ENCODE peak calls at places on chromosome 3, in four cellular contexts. R is germinal center, L is substantia nigra, W is brain microvascular endothelial cell. A is an unnamed sample.

GRCh38 chr3:60758169-60758568 is 493.1 kb downstream of the FHIT start:
- DNase-seq in R (no peak), L (no peak), W (no peak), A (no peak)

GRCh38 chr3:38988955-38989354 is 62.8 kb downstream of the SCN11A start:
- DNase-seq in R (no peak), L (no peak), W (no peak), A (no peak)

GRCh38 chr3:37129871-37130270 is 44.5 kb downstream of the LRRFIP2 start:
- DNase-seq in R (no peak), L (no peak), W (no peak), A (no peak)

GRCh38 chr3:147360936-147361670 is 45.2 kb downstream of the ZIC4 start:
- DNase-seq in R (no peak), L (no peak), W (peak), A (no peak)

GRCh38 chr3:78022232-78022631 is 982.3 kb downstream of the ROBO2 start:
- DNase-seq in R (no peak), L (no peak), W (no peak), A (no peak)

GRCh38 chr3:55554621-55555020 is 67.5 kb upstream of the WNT5A start:
- DNase-seq in R (no peak), L (no peak), W (no peak), A (no peak)

GRCh38 chr3:192917508-192918274 is at the start of gene MB21D2:
- DNase-seq in R (peak), L (peak), W (peak), A (peak)

GRCh38 chr3:100992086-100993033 is 861 bp downstream of the ABI3BP start:
- DNase-seq in R (no peak), L (no peak), W (peak), A (peak)

GRCh38 chr3:13019243-13019701 is 54.0 kb downstream of the IQSEC1 start:
- DNase-seq in R (no peak), L (no peak), W (peak), A (no peak)

GRCh38 chr3:66396888-66397287 is 103.9 kb downstream of the LRIG1 start:
- DNase-seq in R (no peak), L (no peak), W (no peak), A (no peak)

GRCh38 chr3:115862824-115863223 is 239.5 kb downstream of the GAP43 start:
- DNase-seq in R (no peak), L (no peak), W (no peak), A (no peak)

GRCh38 chr3:143266936-143267335 is 147.4 kb downstream of the CHST2 start:
- DNase-seq in R (peak), L (no peak), W (no peak), A (no peak)

GRCh38 chr3:54087581-54088410 is 34.6 kb upstream of the CACNA2D3 start:
- DNase-seq in R (peak), L (no peak), W (no peak), A (no peak)

GRCh38 chr3:111715911-111716523 is 120.9 kb upstream of the ZBED2 start:
- DNase-seq in R (peak), L (no peak), W (peak), A (no peak)

GRCh38 chr3:70857926-70858325 is 545.5 kb upstream of the MDFIC2 start:
- DNase-seq in R (no peak), L (no peak), W (no peak), A (no peak)

GRCh38 chr3:117526485-117527079 is 817.0 kb downstream of the TUSC7 start:
- DNase-seq in R (peak), L (no peak), W (peak), A (no peak)

GRCh38 chr3:18740631-18741583 is 315.8 kb upstream of the SATB1 start:
- DNase-seq in R (peak), L (no peak), W (no peak), A (no peak)

GRCh38 chr3:194872669-194872977 is 186.9 kb downstream of the FAM43A start:
- DNase-seq in R (no peak), L (no peak), W (no peak), A (peak)

GRCh38 chr3:185330644-185331043 is 32.3 kb upstream of the MAP3K13 start:
- DNase-seq in R (no peak), L (no peak), W (no peak), A (no peak)

GRCh38 chr3:149015383-149015782 is 24.0 kb downstream of the GYG1 start:
- DNase-seq in R (no peak), L (no peak), W (peak), A (no peak)